ENCODE peak calls at places on chromosomes 12 and 14, in nine cellular contexts. S is lower lobe of right lung, V is A549, Y is ovary, I is lower leg skin, T is OCI-LY7, G is astrocyte of the cerebellum, W is adrenal gland, O is PC-3. K is an unnamed sample.

GRCh38 chr12:116933101-116933500 is 22.4 kb downstream of the FBXW8 start:
- DNase-seq in Y (no peak), I (no peak), T (no peak), W (no peak), V (no peak), S (no peak), G (no peak), O (no peak), K (no peak)

GRCh38 chr12:106297681-106298080 is 4.9 kb upstream of the TCP11L2 start:
- DNase-seq in Y (no peak), G (no peak), I (no peak), W (no peak), V (no peak), O (no peak), S (no peak), T (peak; percentile 61), K (no peak)

GRCh38 chr12:2097617-2098016 is 44.8 kb downstream of the CACNA1C start:
- DNase-seq in I (no peak), T (no peak), Y (no peak), S (no peak), O (no peak), V (no peak), W (no peak), G (no peak), K (no peak)

GRCh38 chr12:68303850-68304249 is 28.3 kb downstream of the MDM1 start:
- DNase-seq in T (no peak), W (no peak), S (no peak), I (no peak), G (no peak), Y (no peak), O (no peak), V (no peak), K (no peak)

GRCh38 chr14:51430600-51430999 is 190.6 kb downstream of the TMX1 start:
- DNase-seq in G (peak; percentile 49), O (no peak), Y (no peak), V (no peak), W (no peak), I (no peak), T (no peak), S (no peak), K (no peak)

GRCh38 chr14:46325777-46326176 is 325.8 kb downstream of the RPL10L start:
- DNase-seq in S (no peak), G (no peak), Y (no peak), V (no peak), W (no peak), T (no peak), O (no peak), I (no peak), K (no peak)

GRCh38 chr12:31206038-31206670 is 119.8 kb downstream of the SINHCAF start:
- DNase-seq in W (no peak), I (no peak), T (no peak), Y (no peak), G (peak; percentile 52), O (peak; percentile 98), S (no peak), V (no peak), K (peak; percentile 62)

GRCh38 chr12:113971392-113971791 is 5.3 kb upstream of the RBM19 start:
- DNase-seq in Y (no peak), V (no peak), S (no peak), W (no peak), G (no peak), T (no peak), I (no peak), O (no peak), K (no peak)

GRCh38 chr12:66763453-66763852 is 84.6 kb upstream of the GRIP1 start:
- DNase-seq in I (no peak), T (no peak), Y (no peak), O (no peak), V (no peak), G (no peak), S (no peak), W (no peak), K (no peak)

GRCh38 chr12:66767454-66768002 is 88.7 kb upstream of the GRIP1 start:
- DNase-seq in V (no peak), T (no peak), Y (no peak), I (no peak), G (no peak), S (no peak), O (no peak), W (no peak), K (no peak)

GRCh38 chr12:66768293-66768692 is 89.4 kb upstream of the GRIP1 start:
- DNase-seq in V (no peak), T (peak; percentile 18), W (no peak), S (no peak), I (no peak), Y (no peak), O (no peak), G (no peak), K (no peak)

DNA sequence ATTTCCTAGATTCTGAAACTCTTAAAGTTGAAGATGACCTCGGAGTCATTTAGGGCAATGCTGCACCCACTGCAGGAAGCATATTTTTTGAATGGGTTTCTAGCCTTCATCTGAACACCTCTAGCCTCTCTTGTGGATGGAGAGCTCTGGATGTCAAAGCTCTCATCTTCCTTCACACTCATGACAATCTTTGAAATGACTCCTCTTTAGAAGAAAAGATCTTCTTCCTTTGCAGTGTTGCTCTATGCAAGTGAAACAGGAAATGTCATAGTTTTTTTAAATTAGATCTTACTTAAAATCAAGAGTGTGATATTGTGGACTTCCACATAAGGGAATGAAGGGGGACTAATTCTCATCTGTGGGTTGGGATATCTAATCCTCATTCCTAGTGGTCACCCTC is 86.3 kb upstream of the GRIP1 start:
- DNase-seq in S (no peak), O (no peak), T (no peak), Y (no peak), V (no peak), W (no peak), I (no peak), G (no peak), K (no peak)
- TF ChIP-seq CTCF in S (no peak), O (no peak), T (no peak), Y (no peak), V (no peak), W (no peak), I (no peak), G (no peak), K (no peak)

GRCh38 chr12:123142518-123142840 is 8.4 kb downstream of the PITPNM2 start:
- DNase-seq in Y (no peak), O (no peak), G (no peak), V (no peak), T (no peak), W (no peak), S (no peak), I (no peak), K (no peak)

GRCh38 chr12:123141615-123142517 is 9.0 kb downstream of the PITPNM2 start:
- DNase-seq in I (no peak), W (peak; percentile 79), G (peak; percentile 72), T (no peak), S (no peak), O (peak; percentile 73), V (peak; percentile 80), Y (peak; percentile 73), K (peak; percentile 91)

GRCh38 chr12:123139926-123140674 is 10.8 kb downstream of the PITPNM2 start:
- DNase-seq in Y (peak; percentile 59), G (no peak), O (peak; percentile 15), S (no peak), V (peak; percentile 64), T (no peak), W (peak; percentile 36), I (no peak), K (no peak)

GRCh38 chr12:123142948-123143752 is 7.7 kb downstream of the PITPNM2 start:
- DNase-seq in I (no peak), V (peak; percentile 70), W (no peak), G (no peak), Y (peak; percentile 57), T (no peak), S (peak; percentile 83), O (no peak), K (peak; percentile 91)

GRCh38 chr12:123140675-123141614 is 9.9 kb downstream of the PITPNM2 start:
- DNase-seq in V (no peak), S (no peak), Y (no peak), O (no peak), I (no peak), T (no peak), G (no peak), W (no peak), K (no peak)
- H3K4me3 ChIP-seq in V (peak overlapping the region; percentile 6), S (peak overlapping the region; percentile 6), Y (no peak overlapping the region), O (no peak overlapping the region), I (no peak overlapping the region), T (no peak overlapping the region), G (no peak overlapping the region), W (no peak overlapping the region), K (peak overlapping the region; percentile 20)

GRCh38 chr12:107536613-107537012 is 149.0 kb upstream of the PWP1 start:
- DNase-seq in T (no peak), V (no peak), O (no peak), S (no peak), G (peak; percentile 43), I (no peak), W (no peak), Y (no peak), K (no peak)

GRCh38 chr12:107539196-107539939 is 146.2 kb upstream of the PWP1 start:
- DNase-seq in S (no peak), W (no peak), O (no peak), Y (no peak), G (no peak), V (no peak), T (no peak), I (no peak), K (no peak)

GRCh38 chr12:107533218-107533617 is 152.4 kb upstream of the PWP1 start:
- DNase-seq in T (no peak), Y (no peak), G (no peak), I (no peak), S (no peak), O (no peak), W (no peak), V (no peak), K (no peak)

GRCh38 chr12:107541001-107541400 is 144.6 kb upstream of the PWP1 start:
- DNase-seq in S (no peak), T (no peak), W (no peak), O (no peak), V (no peak), Y (no peak), I (no peak), G (no peak), K (no peak)

DNA sequence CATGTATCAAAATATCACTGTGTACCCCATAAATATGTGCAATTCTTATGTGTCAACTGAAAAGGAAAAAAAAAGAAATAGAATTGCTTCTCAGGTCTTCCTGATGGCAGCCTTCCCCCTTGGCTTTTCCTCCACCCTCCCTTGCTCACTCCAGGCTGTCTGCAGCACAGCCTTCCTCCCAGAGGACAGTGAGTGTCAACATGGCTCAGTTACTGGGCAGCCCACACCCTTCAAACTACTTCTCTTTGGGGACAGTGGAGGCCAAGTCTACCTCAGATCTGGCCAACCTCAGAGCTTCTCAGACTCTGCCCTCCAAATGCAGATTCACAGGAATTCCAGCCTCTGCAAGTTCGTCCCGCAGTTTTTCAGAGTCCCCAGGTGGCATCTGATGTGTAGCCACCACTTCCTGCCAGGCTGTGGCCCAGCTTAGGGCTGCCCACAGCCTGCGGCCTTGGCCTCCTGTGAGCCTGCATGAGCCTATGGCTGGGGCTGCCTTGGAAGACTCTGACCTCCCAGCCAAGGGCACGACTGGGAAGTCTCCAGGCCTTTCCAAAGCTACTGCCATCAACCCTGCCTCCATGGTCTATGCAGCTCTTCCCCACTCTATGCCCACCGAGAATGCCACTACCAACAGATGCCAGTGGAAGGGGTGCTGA is 148.0 kb upstream of the PWP1 start:
- DNase-seq in V (no peak), T (no peak), O (no peak), W (no peak), G (no peak), S (no peak), Y (no peak), I (no peak), K (no peak)
- TF ChIP-seq CTCF in V (no peak), T (no peak), O (no peak), W (no peak), G (no peak), S (no peak), Y (no peak), I (no peak), K (no peak)

GRCh38 chr12:10720974-10721565 is 2.1 kb downstream of the YBX3 start:
- DNase-seq in W (no peak), V (no peak), S (no peak), Y (no peak), T (no peak), G (no peak), I (no peak), O (no peak), K (no peak)

GRCh38 chr12:10721654-10722501 is 1.2 kb downstream of the YBX3 start:
- DNase-seq in V (peak; percentile 95), W (peak; percentile 89), T (peak; percentile 71), S (peak; percentile 91), I (peak; percentile 96), G (peak; percentile 94), Y (peak; percentile 95), O (peak; percentile 84), K (peak; percentile 95)

GRCh38 chr12:10722502-10722904 is 620 bp downstream of the YBX3 start:
- DNase-seq in O (peak; percentile 48), W (peak; percentile 58), Y (peak; percentile 76), S (peak; percentile 68), V (no peak), T (peak; percentile 75), G (no peak), I (no peak), K (no peak)

GRCh38 chr12:10719482-10719881 is 3.6 kb downstream of the YBX3 start:
- DNase-seq in S (no peak), Y (no peak), G (no peak), T (no peak), V (no peak), O (no peak), I (peak; percentile 75), W (no peak), K (no peak)

GRCh38 chr12:10722905-10723866 is at the start of gene YBX3:
- DNase-seq in T (peak; percentile 77), O (peak; percentile 77), G (peak; percentile 33), W (peak; percentile 87), S (peak; percentile 90), I (peak; percentile 89), V (peak; percentile 88), Y (peak; percentile 89), K (no peak)
- H3K4me3 ChIP-seq in T (peak within 1 kb of the TSS; percentile 80), O (peak within 1 kb of the TSS; percentile 98), G (peak within 1 kb of the TSS; percentile 73), W (peak within 1 kb of the TSS; percentile 86), S (peak within 1 kb of the TSS; percentile 91), I (peak within 1 kb of the TSS; percentile 97), V (peak within 1 kb of the TSS; percentile 93), Y (peak within 1 kb of the TSS; percentile 93), K (peak within 1 kb of the TSS; percentile 92)

K was measured in retinal pigment epithelial cell.